ENCODE peak calls at places on chromosome 16, in nine cellular contexts. K, V, Y, F, N, A, S, Z and H are unnamed samples.
A peak's percentile ranks its signal among the peaks of the same experiment; 100 is the strongest.

GRCh38 chr16:11977206-11978041 is 890 bp downstream of the SNX29 start:
- DNase-seq in N (no peak), Y (no peak), F (no peak), Z (no peak), V (peak; percentile 45), A (no peak), K (peak; percentile 87), S (peak; percentile 12), H (peak; percentile 88)

GRCh38 chr16:73337371-73337770 is 289.4 kb upstream of the ZFHX3 start:
- DNase-seq in Z (no peak), V (no peak), S (no peak), Y (no peak), A (no peak), K (no peak), N (no peak), F (no peak), H (no peak)

GRCh38 chr16:10579965-10580918 is at the start of gene EMP2:
- DNase-seq in N (no peak), V (peak; percentile 92), S (peak; percentile 72), F (peak; percentile 60), K (peak; percentile 50), A (peak; percentile 43), Z (peak; percentile 23), Y (peak; percentile 87), H (peak; percentile 70)

GRCh38 chr16:1181715-1182671 is 29.1 kb downstream of the CACNA1H start:
- DNase-seq in Z (peak; percentile 6), S (peak; percentile 59), V (peak; percentile 97), F (no peak), N (no peak), Y (peak; percentile 73), A (peak; percentile 70), K (peak; percentile 50), H (peak; percentile 31)

GRCh38 chr16:56189990-56190902 is 1.0 kb upstream of the GNAO1 start:
- DNase-seq in F (no peak), S (peak; percentile 6), N (no peak), Z (no peak), A (no peak), Y (no peak), V (no peak), K (no peak), H (no peak)

GRCh38 chr16:81996664-81997529 is 14.4 kb downstream of the SDR42E1 start:
- DNase-seq in N (no peak), A (no peak), Y (no peak), V (no peak), S (peak; percentile 90), K (peak; percentile 55), F (no peak), Z (no peak), H (peak; percentile 76)

GRCh38 chr16:80968386-80969113 is 38.1 kb downstream of the CMC2 start:
- DNase-seq in S (peak; percentile 49), K (peak; percentile 53), Z (no peak), F (no peak), V (no peak), Y (no peak), A (no peak), N (no peak), H (peak; percentile 31)

GRCh38 chr16:75805946-75806345 is 79.7 kb upstream of the CPHXL start:
- DNase-seq in V (no peak), A (no peak), F (no peak), N (no peak), S (no peak), Y (no peak), Z (no peak), K (no peak), H (no peak)

GRCh38 chr16:47162670-47163420 is 19.1 kb upstream of the NETO2 start:
- DNase-seq in F (no peak), A (no peak), N (no peak), Z (no peak), V (no peak), K (no peak), Y (no peak), S (no peak), H (no peak)

GRCh38 chr16:77675464-77676324 is 46.6 kb upstream of the NUDT7 start:
- DNase-seq in Z (peak; percentile 11), F (peak; percentile 62), N (peak; percentile 65), K (peak; percentile 57), S (peak; percentile 75), V (peak; percentile 42), A (no peak), Y (no peak), H (peak; percentile 75)

GRCh38 chr16:200388-200787 is 20.1 kb downstream of the HBQ1 start:
- DNase-seq in V (no peak), F (no peak), A (no peak), Y (no peak), K (peak; percentile 83), N (no peak), S (no peak), Z (no peak), H (peak; percentile 71)

GRCh38 chr16:17162560-17162959 is 308.2 kb downstream of the XYLT1 start:
- DNase-seq in N (no peak), Z (no peak), V (no peak), S (no peak), Y (no peak), A (no peak), F (no peak), K (no peak), H (peak; percentile 29)
- TF ChIP-seq CTCF in N (no peak), Z (no peak), V (no peak), S (no peak), Y (no peak), A (no peak), F (no peak), K (no peak), H (no peak)

GRCh38 chr16:67613808-67614207 is 31.1 kb upstream of the CARMIL2 start:
- DNase-seq in V (no peak), F (no peak), K (no peak), N (peak; percentile 29), Y (no peak), A (no peak), Z (no peak), S (no peak), H (no peak)
- TF ChIP-seq CTCF in V (no peak), F (no peak), K (peak; percentile 17), N (peak; percentile 49), Y (no peak), A (no peak), Z (no peak), S (peak; percentile 4), H (no peak)

DNA sequence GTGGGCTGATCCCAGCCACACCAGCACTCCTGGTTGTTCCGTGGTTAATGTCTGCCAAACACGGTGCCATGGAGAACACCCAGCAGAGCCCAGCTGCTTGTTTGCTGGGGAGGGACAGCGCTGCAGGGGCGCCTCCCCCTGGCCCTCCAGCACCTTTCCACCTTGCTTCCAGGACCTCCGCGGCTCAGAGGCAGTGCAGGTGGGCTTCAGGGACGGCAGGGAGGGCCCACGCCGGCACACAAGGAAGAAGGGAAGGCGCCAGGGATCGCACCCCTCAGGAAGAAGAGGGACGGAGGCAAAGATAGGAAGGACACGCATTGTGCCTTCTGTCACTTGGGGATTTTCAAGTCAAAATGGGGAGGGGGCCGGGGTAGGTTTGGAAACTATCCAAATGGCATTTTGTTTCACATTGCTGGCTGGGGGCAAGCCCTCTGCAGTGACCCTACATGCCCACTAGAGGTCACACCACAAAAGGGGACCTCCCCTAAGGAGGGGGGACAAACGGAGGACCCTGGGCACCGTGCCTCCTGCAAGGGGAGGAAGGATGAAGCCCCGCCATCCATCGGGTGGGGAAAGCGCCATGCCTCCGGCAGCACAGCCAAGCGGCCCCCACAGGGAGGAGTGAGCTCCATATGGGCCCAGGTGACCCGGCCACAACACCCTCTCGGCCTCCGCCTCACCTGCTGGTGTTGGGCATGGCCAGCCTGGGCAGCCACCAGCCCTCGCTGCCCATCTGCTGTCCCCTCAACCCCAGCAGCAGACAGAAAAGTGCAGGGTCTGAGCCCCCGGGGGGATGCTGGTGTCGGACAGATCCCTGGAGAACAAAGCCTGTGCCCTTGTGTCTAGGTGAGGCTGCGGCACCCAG is 7.5 kb upstream of the C16orf95 start:
- DNase-seq in A (no peak), N (peak; percentile 60), K (no peak), Z (no peak), V (peak; percentile 59), F (no peak), Y (no peak), S (peak; percentile 28), H (peak; percentile 10)
- TF ChIP-seq CTCF in A (peak; percentile 82), N (peak; percentile 91), K (peak; percentile 91), Z (peak; percentile 85), V (peak; percentile 22), F (peak; percentile 44), Y (peak; percentile 77), S (peak; percentile 87), H (peak; percentile 78)

DNA sequence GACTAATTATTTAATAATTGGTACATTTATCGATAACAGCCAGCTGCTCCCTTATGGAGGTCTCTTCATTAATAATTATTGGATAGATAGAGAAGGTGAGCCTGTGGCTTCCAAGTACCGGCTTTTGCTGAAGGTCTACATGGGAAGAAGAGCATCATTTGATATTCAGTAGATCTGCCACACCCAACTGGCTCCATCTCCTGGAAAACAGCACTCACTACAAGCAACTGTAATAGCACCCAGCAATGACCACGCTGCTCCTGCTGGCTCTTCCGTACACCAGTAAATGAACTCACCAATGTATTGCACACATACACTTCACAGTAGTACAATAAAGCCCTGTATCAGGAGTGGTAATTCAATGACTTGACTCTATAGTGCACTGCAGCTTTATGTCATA is 19.5 kb downstream of the MARVELD3 start:
- DNase-seq in S (no peak), N (no peak), Z (no peak), Y (no peak), F (no peak), K (peak; percentile 13), A (no peak), V (no peak), H (peak; percentile 13)
- TF ChIP-seq CTCF in S (peak; percentile 33), N (peak; percentile 56), Z (no peak), Y (peak; percentile 37), F (no peak), K (peak; percentile 62), A (no peak), V (no peak), H (peak; percentile 41)

GRCh38 chr16:50781518-50781917 is 39.6 kb downstream of the CYLD start:
- DNase-seq in N (no peak), S (no peak), A (no peak), Z (no peak), Y (no peak), V (no peak), F (no peak), K (no peak), H (no peak)

GRCh38 chr16:50776042-50776441 is 34.2 kb downstream of the CYLD start:
- DNase-seq in K (no peak), N (no peak), S (no peak), Y (no peak), F (no peak), Z (no peak), A (no peak), V (no peak), H (no peak)

GRCh38 chr16:50778284-50779163 is 36.6 kb downstream of the CYLD start:
- DNase-seq in A (no peak), K (no peak), Z (no peak), Y (no peak), S (no peak), F (no peak), N (no peak), V (no peak), H (no peak)

DNA sequence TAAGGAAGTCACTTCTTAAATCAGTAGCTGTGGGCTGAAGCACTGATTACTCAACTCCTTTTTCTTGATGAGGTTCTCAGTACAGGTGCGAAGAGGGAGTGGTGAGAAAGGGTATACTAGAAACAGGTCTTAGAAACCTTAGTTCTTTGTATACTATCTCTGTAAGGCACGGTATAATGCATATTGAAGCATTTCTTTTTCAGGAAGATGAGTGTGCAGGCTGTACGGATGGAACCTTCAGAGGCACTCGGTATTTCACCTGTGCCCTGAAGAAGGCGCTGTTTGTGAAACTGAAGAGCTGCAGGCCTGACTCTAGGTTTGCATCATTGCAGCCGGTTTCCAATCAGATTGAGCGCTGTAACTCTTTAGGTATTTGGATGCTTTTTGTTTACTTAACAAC is 39.2 kb downstream of the CYLD start:
- DNase-seq in Y (no peak), V (no peak), S (no peak), N (no peak), K (no peak), F (no peak), A (no peak), Z (no peak), H (no peak)
- TF ChIP-seq CTCF in Y (no peak), V (no peak), S (no peak), N (peak; percentile 42), K (peak; percentile 42), F (no peak), A (no peak), Z (no peak), H (no peak)